ENCODE peak calls at places on chromosome 1, in six cellular contexts. One of them, this sample, is unnamed.

GRCh38 chr1:203331224-203331623 is 19.7 kb downstream of the FMOD start:
- DNase-seq in HCT116: no peak
- DNase-seq in HepG2: no peak
- DNase-seq in H1: no peak
- DNase-seq in K562: no peak
- DNase-seq in GM12878: no peak
- DNase-seq in this sample: no peak

GRCh38 chr1:247357062-247357780 is 25.6 kb upstream of the ZNF496 start:
- DNase-seq in HCT116: no peak
- DNase-seq in HepG2: no peak
- DNase-seq in H1: no peak
- DNase-seq in K562: no peak
- DNase-seq in GM12878: no peak
- DNase-seq in this sample: no peak

GRCh38 chr1:162899422-162900168 is 38.6 kb upstream of the CCDC190 start:
- DNase-seq in HCT116: no peak
- DNase-seq in HepG2: no peak
- DNase-seq in H1: no peak
- DNase-seq in K562: no peak
- DNase-seq in GM12878: no peak
- DNase-seq in this sample: no peak

GRCh38 chr1:53073899-53074311 is 11.9 kb downstream of the PODN start:
- DNase-seq in HCT116: no peak
- DNase-seq in HepG2: no peak
- DNase-seq in H1: no peak
- DNase-seq in K562: no peak
- DNase-seq in GM12878: no peak
- DNase-seq in this sample: no peak

GRCh38 chr1:115314765-115315164 is 23.3 kb downstream of the NGF start:
- DNase-seq in HCT116: no peak
- DNase-seq in HepG2: no peak
- DNase-seq in H1: no peak
- DNase-seq in K562: no peak
- DNase-seq in GM12878: no peak
- DNase-seq in this sample: peak; percentile 69

GRCh38 chr1:34709547-34709946 is 45.3 kb upstream of the GJB5 start:
- DNase-seq in HCT116: no peak
- DNase-seq in HepG2: no peak
- DNase-seq in H1: no peak
- DNase-seq in K562: peak; percentile 6
- DNase-seq in GM12878: no peak
- DNase-seq in this sample: no peak

GRCh38 chr1:213330281-213330680 is 279.2 kb downstream of the RPS6KC1 start:
- DNase-seq in HCT116: no peak
- DNase-seq in HepG2: no peak
- DNase-seq in H1: no peak
- DNase-seq in K562: no peak
- DNase-seq in GM12878: no peak
- DNase-seq in this sample: no peak

GRCh38 chr1:81237531-81238528 is 562.9 kb upstream of the ADGRL2 start:
- DNase-seq in HCT116: no peak
- DNase-seq in HepG2: no peak
- DNase-seq in H1: no peak
- DNase-seq in K562: no peak
- DNase-seq in GM12878: no peak
- DNase-seq in this sample: no peak

GRCh38 chr1:45205910-45206721 is at the start of gene ZSWIM5:
- DNase-seq in HCT116: peak; percentile 28
- DNase-seq in HepG2: peak; percentile 48
- DNase-seq in H1: no peak
- DNase-seq in K562: peak; percentile 67
- DNase-seq in GM12878: no peak
- DNase-seq in this sample: peak; percentile 58

GRCh38 chr1:43272161-43272560 is 2.4 kb downstream of the TMEM125 start:
- DNase-seq in HCT116: no peak
- DNase-seq in HepG2: no peak
- DNase-seq in H1: no peak
- DNase-seq in K562: no peak
- DNase-seq in GM12878: no peak
- DNase-seq in this sample: no peak

GRCh38 chr1:15100369-15101111 is 53.0 kb upstream of the TMEM51 start:
- DNase-seq in HCT116: peak; percentile 37
- DNase-seq in HepG2: peak; percentile 20
- DNase-seq in H1: peak; percentile 36
- DNase-seq in K562: peak; percentile 64
- DNase-seq in GM12878: no peak
- DNase-seq in this sample: peak; percentile 50

GRCh38 chr1:96482615-96483014 is 239.0 kb upstream of the PTBP2 start:
- DNase-seq in HCT116: no peak
- DNase-seq in HepG2: no peak
- DNase-seq in H1: no peak
- DNase-seq in K562: no peak
- DNase-seq in GM12878: no peak
- DNase-seq in this sample: peak; percentile 32

GRCh38 chr1:32358435-32358834 is 3.9 kb downstream of the FAM229A start:
- DNase-seq in HCT116: no peak
- DNase-seq in HepG2: no peak
- DNase-seq in H1: no peak
- DNase-seq in K562: no peak
- DNase-seq in GM12878: no peak
- DNase-seq in this sample: no peak

GRCh38 chr1:61481313-61481712 is 243.6 kb downstream of the TM2D1 start:
- DNase-seq in HCT116: no peak
- DNase-seq in HepG2: no peak
- DNase-seq in H1: no peak
- DNase-seq in K562: no peak
- DNase-seq in GM12878: no peak
- DNase-seq in this sample: no peak

DNA sequence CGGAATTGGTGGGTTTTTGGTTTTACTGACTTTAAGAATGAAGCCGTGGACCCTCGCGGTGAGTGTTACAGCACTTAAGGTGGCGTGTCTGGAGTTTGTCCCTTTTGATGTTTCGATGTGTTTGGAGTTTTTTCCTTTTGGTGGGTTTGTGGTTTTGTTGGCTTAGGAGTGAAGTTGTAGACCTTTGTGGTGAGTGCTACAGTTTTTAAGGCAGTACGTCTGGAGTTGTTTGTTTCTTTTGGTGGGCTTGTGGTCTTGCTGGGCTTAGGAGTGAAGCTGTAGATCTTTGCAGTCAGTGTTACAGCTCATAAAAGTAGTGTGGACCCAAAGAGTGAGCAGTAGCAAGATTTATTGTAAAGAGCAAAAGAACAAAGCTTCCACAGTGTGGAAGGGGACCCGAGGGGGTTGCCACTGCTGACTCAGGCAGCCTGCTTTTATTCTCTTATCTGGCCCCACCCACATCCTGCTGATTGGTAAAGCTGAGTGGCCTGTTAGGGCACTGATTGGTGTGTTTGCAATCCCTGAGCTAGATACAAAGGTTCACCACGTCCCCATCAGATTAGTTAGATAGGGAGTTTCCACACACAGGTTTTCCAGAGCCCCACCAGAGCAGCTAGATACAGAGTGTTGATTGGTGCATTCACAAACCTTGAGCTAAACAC is 20.9 kb downstream of the HENMT1 start:
- DNase-seq in HCT116: no peak
- DNase-seq in HepG2: peak; percentile 2
- DNase-seq in H1: no peak
- DNase-seq in K562: peak; percentile 22
- DNase-seq in GM12878: no peak
- DNase-seq in this sample: no peak
- TF ChIP-seq ZNF274 in HCT116: no peak
- TF ChIP-seq ZNF274 in HepG2: no peak
- TF ChIP-seq ZNF274 in H1: no peak
- TF ChIP-seq ZNF274 in K562: no peak
- TF ChIP-seq ZNF274 in GM12878: no peak
- TF ChIP-seq ZNF274 in this sample: no peak

DNA sequence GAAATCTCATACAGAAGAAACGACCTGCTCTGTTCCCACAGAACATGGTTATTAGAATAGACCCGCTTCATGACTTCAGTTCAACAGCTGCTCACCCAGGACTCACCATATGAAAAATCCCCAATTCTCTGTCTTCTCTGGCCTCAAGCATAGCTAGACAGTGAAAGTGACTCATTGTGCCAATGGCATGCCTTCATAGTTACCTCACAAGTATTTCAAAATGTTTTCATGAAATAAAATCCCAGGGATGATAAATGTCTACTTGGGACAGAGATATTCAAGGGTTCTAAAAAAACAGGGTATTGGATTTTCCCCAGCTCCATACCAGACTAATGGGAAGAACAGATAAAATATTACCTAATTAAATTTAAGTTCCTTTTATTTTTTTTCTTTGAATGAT is 82.3 kb downstream of the NOTCH2 start:
- DNase-seq in HCT116: no peak
- DNase-seq in HepG2: no peak
- DNase-seq in H1: no peak
- DNase-seq in K562: no peak
- DNase-seq in GM12878: no peak
- DNase-seq in this sample: no peak
- TF ChIP-seq ZNF274 in HCT116: no peak
- TF ChIP-seq ZNF274 in HepG2: no peak
- TF ChIP-seq ZNF274 in H1: no peak
- TF ChIP-seq ZNF274 in K562: no peak
- TF ChIP-seq ZNF274 in GM12878: no peak
- TF ChIP-seq ZNF274 in this sample: no peak

GRCh38 chr1:74652711-74653131 is 20.9 kb downstream of the ERICH3 start:
- DNase-seq in HCT116: no peak
- DNase-seq in HepG2: no peak
- DNase-seq in H1: no peak
- DNase-seq in K562: no peak
- DNase-seq in GM12878: peak; percentile 83
- DNase-seq in this sample: no peak
- TF ChIP-seq ZNF274 in HCT116: no peak
- TF ChIP-seq ZNF274 in HepG2: no peak
- TF ChIP-seq ZNF274 in H1: no peak
- TF ChIP-seq ZNF274 in K562: no peak
- TF ChIP-seq ZNF274 in GM12878: no peak
- TF ChIP-seq ZNF274 in this sample: no peak

GRCh38 chr1:19664453-19665043 is at the start of gene HTR6:
- DNase-seq in HCT116: no peak
- DNase-seq in HepG2: no peak
- DNase-seq in H1: no peak
- DNase-seq in K562: peak; percentile 40
- DNase-seq in GM12878: no peak
- DNase-seq in this sample: no peak
- TF ChIP-seq ZNF274 in HCT116: no peak
- TF ChIP-seq ZNF274 in HepG2: no peak
- TF ChIP-seq ZNF274 in H1: no peak
- TF ChIP-seq ZNF274 in K562: no peak
- TF ChIP-seq ZNF274 in GM12878: no peak
- TF ChIP-seq ZNF274 in this sample: no peak

GRCh38 chr1:18387307-18387706 is 93.4 kb upstream of the KLHDC7A start:
- DNase-seq in HCT116: no peak
- DNase-seq in HepG2: no peak
- DNase-seq in H1: no peak
- DNase-seq in K562: no peak
- DNase-seq in GM12878: no peak
- DNase-seq in this sample: no peak

GRCh38 chr1:18385239-18385790 is 95.4 kb upstream of the KLHDC7A start:
- DNase-seq in HCT116: no peak
- DNase-seq in HepG2: no peak
- DNase-seq in H1: no peak
- DNase-seq in K562: peak; percentile 17
- DNase-seq in GM12878: no peak
- DNase-seq in this sample: no peak

GRCh38 chr1:18386591-18386990 is 94.1 kb upstream of the KLHDC7A start:
- DNase-seq in HCT116: no peak
- DNase-seq in HepG2: no peak
- DNase-seq in H1: no peak
- DNase-seq in K562: no peak
- DNase-seq in GM12878: no peak
- DNase-seq in this sample: no peak

GRCh38 chr1:18384477-18384876 is 96.3 kb upstream of the KLHDC7A start:
- DNase-seq in HCT116: no peak
- DNase-seq in HepG2: no peak
- DNase-seq in H1: no peak
- DNase-seq in K562: no peak
- DNase-seq in GM12878: no peak
- DNase-seq in this sample: no peak

DNA sequence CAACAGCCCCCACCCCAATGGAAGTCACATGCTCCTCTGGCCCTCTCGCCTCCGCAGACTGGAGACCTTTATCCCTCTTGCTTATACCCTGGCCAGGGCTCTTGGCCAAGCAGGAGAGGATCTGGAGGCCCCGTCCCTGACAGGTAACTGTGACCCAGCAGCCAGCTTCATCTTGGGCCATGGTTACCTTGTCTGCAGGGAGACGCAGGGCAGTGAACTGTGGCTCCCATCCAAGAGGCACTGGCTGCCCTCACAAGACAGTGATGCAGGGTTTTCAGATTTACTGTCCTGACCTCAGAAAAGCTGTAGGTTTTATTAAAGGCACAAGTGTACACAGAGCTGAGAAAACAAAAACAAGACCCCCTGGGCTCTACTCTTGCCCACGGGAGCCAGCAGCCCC is 96.7 kb upstream of the KLHDC7A start:
- DNase-seq in HCT116: no peak
- DNase-seq in HepG2: no peak
- DNase-seq in H1: no peak
- DNase-seq in K562: no peak
- DNase-seq in GM12878: no peak
- DNase-seq in this sample: no peak
- TF ChIP-seq ZNF274 in HCT116: no peak
- TF ChIP-seq ZNF274 in HepG2: no peak
- TF ChIP-seq ZNF274 in H1: no peak
- TF ChIP-seq ZNF274 in K562: no peak
- TF ChIP-seq ZNF274 in GM12878: no peak
- TF ChIP-seq ZNF274 in this sample: no peak

GRCh38 chr1:157770442-157771043 is 6.4 kb downstream of the FCRL2 start:
- DNase-seq in HCT116: no peak
- DNase-seq in HepG2: no peak
- DNase-seq in H1: peak; percentile 13
- DNase-seq in K562: peak; percentile 6
- DNase-seq in GM12878: no peak
- DNase-seq in this sample: peak; percentile 55
- TF ChIP-seq ZNF274 in HCT116: no peak
- TF ChIP-seq ZNF274 in HepG2: no peak
- TF ChIP-seq ZNF274 in H1: no peak
- TF ChIP-seq ZNF274 in K562: no peak
- TF ChIP-seq ZNF274 in GM12878: no peak
- TF ChIP-seq ZNF274 in this sample: no peak

DNA sequence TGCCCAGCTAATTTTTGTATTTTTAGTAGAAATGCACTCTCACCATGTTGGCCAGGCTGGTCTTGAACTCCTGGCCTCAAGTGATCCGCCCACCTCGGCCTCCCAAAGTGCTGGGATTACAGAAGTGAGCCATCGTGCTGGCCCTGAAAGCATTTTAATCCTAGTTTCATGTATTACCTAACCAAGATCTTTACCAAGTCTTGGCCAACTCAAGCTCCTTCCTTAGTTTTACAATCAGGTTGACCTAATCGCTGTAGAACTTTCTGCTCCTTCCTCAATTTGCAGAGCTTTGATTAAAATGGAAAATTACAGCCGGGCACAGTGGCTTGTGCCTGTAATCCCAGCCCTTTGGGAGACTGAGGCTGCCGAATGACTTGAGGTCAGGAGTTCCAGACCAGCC is 3.2 kb upstream of the TMEM63A start:
- DNase-seq in HCT116: no peak
- DNase-seq in HepG2: no peak
- DNase-seq in H1: no peak
- DNase-seq in K562: no peak
- DNase-seq in GM12878: no peak
- DNase-seq in this sample: no peak
- TF ChIP-seq ZNF274 in HCT116: no peak
- TF ChIP-seq ZNF274 in HepG2: no peak
- TF ChIP-seq ZNF274 in H1: no peak
- TF ChIP-seq ZNF274 in K562: no peak
- TF ChIP-seq ZNF274 in GM12878: no peak
- TF ChIP-seq ZNF274 in this sample: no peak